ENCODE peak calls at places on chromosome 22, in four cellular contexts. N is sigmoid colon, F is breast epithelium, L is heart left ventricle. D is an unnamed sample. For H3K9me3, the result is how much of the 10 kb centered on the place peaks cover.

GRCh38 chr22:27107824-27108223 is 450.4 kb downstream of the MIAT start:
- DNase-seq in N (peak), F (peak), L (peak), D (peak)

GRCh38 chr22:46796566-46797195 is 34.2 kb downstream of the TBC1D22A start:
- DNase-seq in N (peak), F (peak), L (no peak), D (peak)

GRCh38 chr22:46660604-46661201 is 40.5 kb downstream of the GRAMD4 start:
- DNase-seq in N (no peak), F (no peak), L (no peak), D (peak)

GRCh38 chr22:22168190-22168940 is 76.2 kb upstream of the VPREB1 start:
- DNase-seq in N (no peak), F (no peak), L (no peak), D (no peak)

GRCh38 chr22:29359469-29359868 is 28.9 kb downstream of the AP1B1 start:
- DNase-seq in N (peak), F (peak), L (peak), D (peak)

GRCh38 chr22:35995772-35996171 is 32.9 kb downstream of the RBFOX2 start:
- DNase-seq in N (peak), F (no peak), L (peak), D (peak)

GRCh38 chr22:47213571-47214230 is 451.3 kb downstream of the TBC1D22A start:
- DNase-seq in N (peak), F (no peak), L (no peak), D (peak)

GRCh38 chr22:46010951-46011626 is 34.1 kb upstream of the WNT7B start:
- DNase-seq in N (peak), F (no peak), L (no peak), D (no peak)

GRCh38 chr22:47738472-47739013 is 976.1 kb downstream of the TBC1D22A start:
- DNase-seq in N (no peak), F (no peak), L (no peak), D (no peak)

GRCh38 chr22:24011735-24012068 is 598 bp downstream of the CABIN1 start:
- DNase-seq in N (no peak), F (no peak), L (no peak), D (no peak)

GRCh38 chr22:33302049-33302545 is 243.9 kb upstream of the SYN3 start:
- DNase-seq in N (peak), F (peak), L (peak), D (peak)

GRCh38 chr22:19962246-19962908 is 20.8 kb upstream of the TXNRD2 start:
- DNase-seq in N (peak), F (peak), L (peak), D (peak)
- TF ChIP-seq POLR2A in N (no peak), F (no peak), L (no peak), D (no peak)

GRCh38 chr22:25110596-25110845 is 89.1 kb upstream of the CRYBB3 start:
- DNase-seq in N (no peak), F (no peak), L (no peak), D (no peak)
- H3K4me3 ChIP-seq in N (peak), F (peak), L (peak), D (peak)

GRCh38 chr22:49616356-49617231 is 211.1 kb downstream of the BRD1 start:
- DNase-seq in N (no peak), F (no peak), L (no peak), D (no peak)
- H3K9me3 ChIP-seq in N (under half), F (under half), L (under half), D (under half)

DNA sequence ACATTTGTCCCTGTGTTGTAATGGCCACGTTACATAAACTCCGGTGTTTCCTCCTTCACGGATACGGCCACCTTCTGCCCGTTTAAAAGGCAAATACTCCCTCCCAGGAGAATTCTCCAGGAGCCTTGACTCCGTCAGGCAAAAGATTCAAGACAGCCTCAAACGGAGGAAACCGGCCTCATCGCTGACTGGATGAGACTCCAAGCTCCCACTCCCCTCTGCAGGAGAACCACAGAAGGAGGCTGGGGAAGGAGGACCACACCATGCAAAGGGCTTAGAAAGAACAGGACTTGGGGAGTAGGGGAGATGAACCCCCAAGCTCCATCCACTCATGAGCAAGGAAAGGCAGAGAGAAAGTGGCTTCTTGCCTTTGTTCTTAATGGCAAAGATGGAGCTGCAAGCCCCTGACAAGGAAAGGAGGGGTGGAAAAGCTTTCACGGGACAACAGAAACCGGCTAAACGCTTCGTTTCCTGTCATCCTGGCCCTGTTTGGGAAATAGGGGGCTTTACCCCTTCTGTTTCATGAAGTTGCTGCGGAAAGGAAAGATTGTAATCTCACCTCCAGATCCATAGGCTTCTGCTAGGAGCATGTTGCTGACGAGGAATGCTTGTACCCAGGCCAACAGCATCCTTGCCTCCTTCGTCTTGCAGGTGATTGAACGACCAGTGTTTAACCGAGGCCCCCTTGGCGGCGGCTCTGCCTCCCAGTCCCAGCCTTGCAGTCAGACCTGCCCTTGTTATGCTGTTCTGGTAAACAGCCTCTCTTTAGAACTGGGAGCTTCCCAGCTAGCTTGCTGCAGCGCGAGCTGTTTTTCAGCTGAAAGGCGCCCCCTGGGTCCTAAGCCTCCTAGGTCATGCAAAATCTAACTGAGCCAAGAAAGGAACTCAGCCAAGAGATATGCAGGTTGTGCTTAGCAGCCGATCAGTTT is at the start of gene PIK3IP1:
- DNase-seq in N (peak), F (peak), L (peak), D (peak)
- TF ChIP-seq POLR2A in N (peak), F (peak), L (peak), D (peak)

D was measured in Peyer's patch.